ENCODE peak calls at places on chromosomes 2 and 18, in four cellular contexts. M is H1, S is K562, F is HepG2. O is an unnamed sample.

GRCh38 chr2:175017618-175018414 is 12.6 kb upstream of the CHN1 start:
- DNase-seq in M (no peak), S (no peak), F (no peak), O (no peak)

GRCh38 chr18:69574401-69574800 is 173.7 kb downstream of the DOK6 start:
- DNase-seq in M (no peak), S (no peak), F (no peak), O (no peak)

GRCh38 chr2:238108423-238109201 is 8.5 kb downstream of the ESPNL start:
- DNase-seq in M (no peak), S (peak), F (no peak), O (no peak)

GRCh38 chr2:131050896-131051295 is 42.4 kb downstream of the FAM168B start:
- DNase-seq in M (no peak), S (no peak), F (no peak), O (no peak)

GRCh38 chr2:224393145-224393544 is 8.8 kb downstream of the FAM124B start:
- DNase-seq in M (no peak), S (peak), F (no peak), O (peak)

GRCh38 chr2:26652361-26653041 is 11.3 kb upstream of the CIB4 start:
- DNase-seq in M (no peak), S (peak), F (no peak), O (no peak)

GRCh38 chr2:109217362-109218086 is 88.5 kb downstream of the SH3RF3 start:
- DNase-seq in M (no peak), S (no peak), F (no peak), O (peak)

GRCh38 chr18:42401131-42401673 is 446.2 kb downstream of the PIK3C3 start:
- DNase-seq in M (no peak), S (no peak), F (no peak), O (no peak)

GRCh38 chr18:70998490-70998889 is 709.6 kb downstream of the SOCS6 start:
- DNase-seq in M (no peak), S (no peak), F (no peak), O (peak)

GRCh38 chr2:120871881-120872620 is 136.4 kb downstream of the GLI2 start:
- DNase-seq in M (no peak), S (no peak), F (no peak), O (no peak)

GRCh38 chr2:169734172-169734847 is 678 bp downstream of the KLHL23 start:
- DNase-seq in M (no peak), S (peak), F (no peak), O (peak)

GRCh38 chr2:63822478-63822877 is 19.2 kb upstream of the UGP2 start:
- DNase-seq in M (no peak), S (no peak), F (no peak), O (no peak)

GRCh38 chr18:9838144-9838877 is 47.5 kb upstream of the TXNDC2 start:
- DNase-seq in M (peak), S (no peak), F (no peak), O (no peak)

DNA sequence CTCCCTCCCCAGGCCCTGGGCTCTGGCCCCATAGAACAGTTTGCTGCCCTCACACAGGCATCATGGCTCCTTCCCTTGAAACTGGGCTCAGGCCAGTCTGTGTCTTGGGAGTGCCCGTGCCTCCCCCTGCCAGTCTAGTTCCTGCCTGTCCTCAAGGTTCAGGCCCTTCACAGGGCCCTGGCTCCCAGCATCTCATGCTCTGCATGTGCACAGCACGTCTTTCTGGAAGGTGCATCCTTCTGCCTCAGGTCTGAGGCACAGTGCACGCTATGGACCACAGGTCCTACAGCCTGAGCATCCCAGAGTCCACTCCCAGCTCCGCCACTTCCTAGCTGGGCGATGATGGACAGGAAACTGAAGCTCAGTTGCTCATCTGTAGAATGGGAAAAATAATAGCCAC is 35.6 kb upstream of the FOSL2 start:
- DNase-seq in M (no peak), S (no peak), F (no peak), O (no peak)
- H2AFZ ChIP-seq in M (no peak), S (no peak), F (no peak), O (no peak)

GRCh38 chr2:105934467-105934866 is 189.8 kb downstream of the NCK2 start:
- DNase-seq in M (no peak), S (no peak), F (peak), O (no peak)
- H3K27ac ChIP-seq in M (no peak), S (no peak), F (peak), O (no peak)

GRCh38 chr2:217694296-217694695 is 308.5 kb downstream of the TNS1 start:
- DNase-seq in M (no peak), S (no peak), F (no peak), O (no peak)

GRCh38 chr2:217693363-217693762 is 309.4 kb downstream of the TNS1 start:
- DNase-seq in M (no peak), S (no peak), F (no peak), O (no peak)

GRCh38 chr2:217691516-217691915 is 311.3 kb downstream of the TNS1 start:
- DNase-seq in M (no peak), S (no peak), F (no peak), O (no peak)

GRCh38 chr2:217691920-217692666 is 310.7 kb downstream of the TNS1 start:
- DNase-seq in M (no peak), S (no peak), F (no peak), O (no peak)

DNA sequence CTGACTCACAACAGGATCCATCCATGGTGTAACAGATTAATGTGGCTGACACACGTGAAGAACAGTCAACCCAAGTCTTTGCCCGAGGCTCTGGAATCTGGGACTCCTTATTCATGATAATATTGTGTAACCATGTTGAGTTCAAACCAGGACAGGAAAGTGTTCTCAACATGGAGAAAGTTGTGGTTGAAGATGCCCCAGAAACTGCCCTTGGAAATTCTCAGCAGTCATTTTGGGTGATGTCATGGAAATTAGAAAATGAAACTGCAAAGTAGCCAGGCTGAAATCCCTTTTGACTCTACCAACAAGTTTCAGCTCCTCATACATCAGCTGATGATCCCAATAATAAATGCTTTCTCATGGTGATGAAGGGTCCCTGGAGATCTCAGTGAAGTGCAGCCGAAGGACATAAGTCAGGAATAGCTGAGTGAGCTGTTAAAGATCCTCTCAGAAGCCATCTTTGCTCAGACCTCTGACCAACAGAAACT is 307.7 kb downstream of the TNS1 start:
- DNase-seq in M (no peak), S (no peak), F (no peak), O (no peak)
- TF ChIP-seq JUN in M (no peak), S (no peak), F (no peak), O (no peak)

GRCh38 chr18:3332376-3332775 is 70.4 kb downstream of the MYL12B start:
- DNase-seq in M (no peak), S (no peak), F (no peak), O (no peak)

GRCh38 chr18:3329871-3330270 is 67.9 kb downstream of the MYL12B start:
- DNase-seq in M (no peak), S (no peak), F (no peak), O (no peak)

GRCh38 chr18:3328522-3328921 is 66.6 kb downstream of the MYL12B start:
- DNase-seq in M (no peak), S (no peak), F (no peak), O (no peak)

GRCh38 chr18:3329471-3329870 is 67.5 kb downstream of the MYL12B start:
- DNase-seq in M (no peak), S (no peak), F (no peak), O (no peak)

DNA sequence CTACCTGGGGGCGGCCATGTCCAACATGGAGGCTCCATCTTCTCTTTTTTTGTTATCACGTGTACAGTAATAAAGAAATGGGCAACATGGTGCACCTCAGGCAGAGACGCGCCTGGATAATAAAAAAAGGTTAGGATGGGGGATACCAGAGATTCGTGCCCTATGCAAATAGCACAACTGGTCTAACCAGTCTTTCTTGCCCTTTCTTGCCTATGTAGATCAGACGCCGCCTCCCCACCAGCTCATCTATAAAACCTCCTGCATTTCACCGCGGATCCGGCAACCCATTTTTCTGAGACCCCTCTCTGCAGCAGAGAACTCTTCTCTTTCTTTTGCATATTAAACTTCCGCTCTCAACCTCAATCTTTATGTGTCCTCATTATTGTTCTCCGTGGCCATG is 68.7 kb downstream of the MYL12B start:
- DNase-seq in M (no peak), S (no peak), F (no peak), O (no peak)
- H2AFZ ChIP-seq in M (no peak), S (peak), F (no peak), O (no peak)

DNA sequence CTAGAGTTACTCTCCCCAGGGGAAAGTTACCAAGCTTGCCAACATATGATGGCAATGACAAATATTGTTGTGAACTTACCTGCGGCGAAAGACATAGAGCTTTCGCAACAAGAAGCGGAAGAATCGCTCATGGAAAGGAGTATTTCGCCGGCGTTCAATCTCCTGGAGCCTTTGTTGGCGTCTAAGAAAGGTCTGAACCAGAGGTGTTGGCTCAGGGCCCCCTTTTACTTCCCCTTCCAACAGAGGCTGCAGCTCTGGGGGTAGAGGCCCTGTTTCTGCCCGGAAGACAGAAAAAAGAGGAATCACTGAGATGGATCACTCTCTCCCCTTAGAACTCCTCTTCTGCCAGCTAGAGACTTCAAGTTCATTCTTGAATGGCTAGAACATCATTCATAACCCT is 10.8 kb downstream of the GGCX start:
- DNase-seq in M (no peak), S (no peak), F (no peak), O (no peak)
- H3K27ac ChIP-seq in M (no peak), S (no peak), F (no peak), O (peak)

GRCh38 chr2:182625814-182626213 is 90.2 kb upstream of the DNAJC10 start:
- DNase-seq in M (no peak), S (no peak), F (no peak), O (no peak)
- TF ChIP-seq JUN in M (no peak), S (no peak), F (no peak), O (no peak)

GRCh38 chr18:44231936-44232335 is 448.8 kb upstream of the SETBP1 start:
- DNase-seq in M (no peak), S (no peak), F (no peak), O (no peak)

GRCh38 chr18:44238449-44238848 is 442.2 kb upstream of the SETBP1 start:
- DNase-seq in M (no peak), S (no peak), F (no peak), O (no peak)

GRCh38 chr18:44229693-44230108 is 451.0 kb upstream of the SETBP1 start:
- DNase-seq in M (no peak), S (no peak), F (no peak), O (peak)

DNA sequence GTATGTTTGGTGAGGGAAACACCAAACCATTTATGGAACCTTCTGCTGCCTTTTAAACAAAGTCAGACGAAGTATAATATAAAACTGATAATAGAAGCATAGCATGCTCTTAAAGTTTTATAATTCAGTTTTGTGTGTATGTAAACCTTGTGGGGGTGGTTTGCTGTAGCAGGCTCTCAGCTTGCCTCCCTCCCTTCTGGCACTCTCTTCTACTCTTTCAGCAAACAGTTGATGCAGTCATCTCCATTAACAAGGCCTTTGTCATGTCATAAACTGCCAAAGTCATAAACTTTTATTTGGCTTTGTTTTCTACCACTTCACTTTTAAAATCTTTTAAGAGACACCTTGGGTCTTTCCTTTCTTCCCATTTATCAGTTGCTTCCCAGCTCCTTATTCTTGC is 448.2 kb upstream of the SETBP1 start:
- DNase-seq in M (no peak), S (no peak), F (no peak), O (no peak)
- H2AFZ ChIP-seq in M (peak), S (no peak), F (no peak), O (no peak)

GRCh38 chr2:189178007-189178406 is 1.6 kb downstream of the COL5A2 start:
- DNase-seq in M (no peak), S (no peak), F (no peak), O (peak)

GRCh38 chr2:189178726-189179606 is 595 bp downstream of the COL5A2 start:
- DNase-seq in M (no peak), S (no peak), F (no peak), O (peak)

GRCh38 chr2:189177441-189177840 is 2.1 kb downstream of the COL5A2 start:
- DNase-seq in M (no peak), S (no peak), F (no peak), O (no peak)

GRCh38 chr2:189181706-189182105 is 2.1 kb upstream of the COL5A2 start:
- DNase-seq in M (no peak), S (no peak), F (peak), O (no peak)

DNA sequence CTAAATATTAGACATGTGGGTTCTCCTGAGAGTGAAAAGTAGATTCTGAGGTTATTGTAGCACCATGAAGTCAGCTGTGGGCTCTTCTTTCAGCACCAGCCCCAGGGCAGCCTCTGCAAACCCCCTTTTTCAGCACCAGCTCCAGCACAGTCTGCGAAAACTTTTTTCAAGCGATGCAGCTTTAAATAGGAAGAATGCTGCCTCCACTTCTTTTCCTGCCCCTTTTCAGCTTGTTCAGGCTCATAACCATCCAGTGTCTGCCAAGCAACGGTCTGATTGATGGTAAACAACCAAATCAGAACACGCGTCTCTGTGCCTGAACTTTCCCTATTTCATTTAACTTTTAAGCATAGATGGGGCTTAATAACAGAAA is at the start of gene COL5A2:
- DNase-seq in M (no peak), S (no peak), F (no peak), O (peak)
- H3K27ac ChIP-seq in M (no peak), S (no peak), F (no peak), O (peak)

GRCh38 chr2:227510620-227510958 is 38.6 kb downstream of the AGFG1 start:
- DNase-seq in M (no peak), S (no peak), F (no peak), O (no peak)

GRCh38 chr2:227509086-227509485 is 37.1 kb downstream of the AGFG1 start:
- DNase-seq in M (no peak), S (no peak), F (no peak), O (no peak)

GRCh38 chr2:227511239-227511930 is 39.4 kb downstream of the AGFG1 start:
- DNase-seq in M (no peak), S (peak), F (no peak), O (no peak)

GRCh38 chr2:227511955-227512354 is 40.0 kb downstream of the AGFG1 start:
- DNase-seq in M (no peak), S (no peak), F (no peak), O (no peak)

GRCh38 chr2:227509824-227510619 is 38.1 kb downstream of the AGFG1 start:
- DNase-seq in M (no peak), S (no peak), F (peak), O (peak)
- TF ChIP-seq JUN in M (no peak), S (no peak), F (no peak), O (no peak)

O was measured in endothelial cell of umbilical vein.